ENCODE peak calls at places on chromosomes 7 and 10, in four cellular contexts. I, P, O and F are unnamed samples. For H3K4me1, the result is how much of the 10 kb centered on the place peaks cover.

GRCh38 chr10:72126184-72126871 is 38.0 kb upstream of the SPOCK2 start:
- DNase-seq in P (no peak), I (peak), O (peak), F (no peak)

GRCh38 chr7:41275255-41275654 is 427.6 kb downstream of the INHBA start:
- DNase-seq in P (no peak), I (no peak), O (no peak), F (no peak)

GRCh38 chr10:103448751-103449150 is 3.4 kb downstream of the CALHM2 start:
- DNase-seq in I (no peak), O (peak), P (peak), F (no peak)

GRCh38 chr10:20215547-20216152 is 399.4 kb downstream of the PLXDC2 start:
- DNase-seq in P (no peak), I (no peak), O (no peak), F (no peak)

GRCh38 chr10:33542747-33543505 is 208.5 kb upstream of the NRP1 start:
- DNase-seq in P (no peak), I (no peak), O (no peak), F (no peak)

GRCh38 chr7:117995850-117996650 is 122.8 kb upstream of the CTTNBP2 start:
- DNase-seq in I (no peak), P (no peak), O (no peak), F (no peak)

GRCh38 chr7:125025620-125026019 is 96.0 kb upstream of the POT1 start:
- DNase-seq in O (no peak), P (no peak), I (no peak), F (no peak)

GRCh38 chr7:117724898-117725297 is 148.3 kb downstream of the CTTNBP2 start:
- DNase-seq in O (no peak), P (no peak), I (no peak), F (no peak)

GRCh38 chr7:80827238-80827633 is 91.6 kb downstream of the SEMA3C start:
- DNase-seq in O (no peak), I (no peak), P (no peak), F (no peak)

GRCh38 chr7:103593691-103594090 is 147.7 kb upstream of the SLC26A5 start:
- DNase-seq in P (no peak), I (no peak), O (no peak), F (no peak)

GRCh38 chr7:56033671-56034432 is 17.4 kb downstream of the PSPH start:
- DNase-seq in I (peak), P (no peak), O (peak), F (peak)

GRCh38 chr10:111076191-111076681 is 593 bp upstream of the ADRA2A start:
- DNase-seq in O (peak), I (peak), P (no peak), F (peak)

GRCh38 chr10:329361-330099 is 194.3 kb downstream of the ZMYND11 start:
- DNase-seq in P (peak), I (peak), O (peak), F (peak)

GRCh38 chr10:43237128-43237527 is 29.7 kb downstream of the RASGEF1A start:
- DNase-seq in O (no peak), P (no peak), I (no peak), F (peak)

GRCh38 chr10:70958396-70958795 is 70.0 kb upstream of the PCBD1 start:
- DNase-seq in I (no peak), O (no peak), P (no peak), F (peak)

GRCh38 chr7:8172372-8173354 is 89.3 kb downstream of the ICA1 start:
- DNase-seq in I (no peak), P (no peak), O (no peak), F (no peak)

GRCh38 chr10:116670706-116671105 is 50.0 kb downstream of the PNLIPRP2 start:
- DNase-seq in P (peak), I (no peak), O (no peak), F (no peak)

GRCh38 chr7:3431306-3431705 is 130.3 kb downstream of the SDK1 start:
- DNase-seq in O (no peak), P (no peak), I (no peak), F (no peak)

GRCh38 chr7:123821320-123821719 is 23.6 kb upstream of the HYAL4 start:
- DNase-seq in I (no peak), P (no peak), O (no peak), F (no peak)

GRCh38 chr10:119235381-119235780 is 28.0 kb downstream of the GRK5 start:
- DNase-seq in P (no peak), I (no peak), O (no peak), F (no peak)

GRCh38 chr10:1147810-1148209 is 91.6 kb downstream of the WDR37 start:
- DNase-seq in O (no peak), I (no peak), P (no peak), F (no peak)

GRCh38 chr10:22252801-22253577 is 35.2 kb upstream of the EBLN1 start:
- DNase-seq in O (peak), I (no peak), P (no peak), F (peak)

GRCh38 chr10:802506-802905 is 113.0 kb upstream of the DIP2C start:
- DNase-seq in P (no peak), I (no peak), O (no peak), F (no peak)

GRCh38 chr7:77378584-77378983 is 37.6 kb downstream of the GSAP start:
- DNase-seq in I (no peak), O (no peak), P (no peak), F (no peak)

GRCh38 chr7:71801996-71802395 is 610.1 kb downstream of the CALN1 start:
- DNase-seq in O (no peak), I (no peak), P (no peak), F (no peak)

GRCh38 chr7:55733584-55733983 is 129.0 kb downstream of the SEPTIN14 start:
- DNase-seq in O (no peak), I (no peak), P (no peak), F (no peak)

GRCh38 chr7:89517815-89518214 is 636.5 kb upstream of the STEAP1 start:
- DNase-seq in P (no peak), O (no peak), I (no peak), F (no peak)

GRCh38 chr7:143367972-143368371 is 5.5 kb upstream of the FAM131B start:
- DNase-seq in I (no peak), O (peak), P (no peak), F (peak)

GRCh38 chr7:20330176-20330796 is 414 bp upstream of the ITGB8 start:
- DNase-seq in P (peak), I (peak), O (peak), F (peak)

DNA sequence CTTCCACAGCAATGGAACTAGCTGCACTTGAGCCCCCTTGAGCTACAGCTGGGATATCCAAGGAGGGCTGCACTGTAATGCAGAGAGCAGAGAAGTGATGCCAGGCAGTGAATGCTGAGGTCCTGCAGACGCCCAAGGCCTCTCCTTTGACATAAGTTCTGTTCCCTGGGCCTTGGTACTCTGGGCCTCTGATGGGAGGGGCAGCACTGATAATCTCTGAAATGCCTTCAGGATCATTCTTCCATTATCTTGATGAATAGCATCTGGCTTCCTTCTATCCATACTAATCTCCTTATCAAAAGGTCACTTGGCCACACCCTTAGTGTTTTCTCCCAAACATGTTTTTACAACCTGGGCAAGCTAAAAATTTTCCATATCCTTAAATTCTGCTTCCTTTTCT is 6.9 kb downstream of the GRB10 start:
- DNase-seq in I (no peak), O (no peak), P (no peak), F (no peak)
- H3K4me3 ChIP-seq in I (no peak), O (no peak), P (no peak), F (no peak)

GRCh38 chr7:19122018-19122588 is 4.7 kb upstream of the TWIST1 start:
- DNase-seq in I (peak), P (no peak), O (no peak), F (no peak)
- TF ChIP-seq CTCF in I (peak), P (peak), O (no peak), F (peak)

DNA sequence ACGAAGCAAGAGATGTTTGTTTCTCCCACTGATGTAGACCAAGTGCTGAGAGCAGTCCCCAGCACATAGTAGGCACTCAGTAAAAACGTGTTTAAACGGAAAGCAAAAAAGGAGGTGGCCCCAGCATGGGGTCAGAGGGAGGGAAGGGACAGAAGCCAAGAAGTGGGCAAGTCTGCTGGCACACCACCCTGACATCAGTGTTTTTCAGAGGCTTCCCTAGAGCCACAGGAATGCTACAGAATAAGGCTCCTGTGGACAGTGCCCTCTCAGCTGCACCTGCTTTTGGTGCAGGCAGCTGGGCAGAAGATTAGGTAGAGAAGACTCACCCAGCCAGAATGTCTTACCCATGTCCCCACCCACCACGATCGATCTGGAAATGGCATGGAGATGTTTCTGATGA is 8.3 kb upstream of the ANKRD1 start:
- DNase-seq in I (no peak), P (no peak), O (no peak), F (no peak)
- H3K4me1 ChIP-seq in I (under half), P (under half), O (under half), F (under half)

GRCh38 chr10:75234017-75234682 is 1.6 kb downstream of the COMTD1 start:
- DNase-seq in I (peak), P (peak), O (peak), F (peak)

GRCh38 chr10:75230600-75231038 is 5.1 kb downstream of the COMTD1 start:
- DNase-seq in P (peak), I (peak), O (peak), F (peak)

GRCh38 chr10:75233444-75234016 is 2.2 kb downstream of the COMTD1 start:
- DNase-seq in I (no peak), O (no peak), P (no peak), F (no peak)

GRCh38 chr10:75229961-75230360 is 5.8 kb downstream of the COMTD1 start:
- DNase-seq in P (no peak), O (no peak), I (no peak), F (no peak)

GRCh38 chr10:75231672-75232581 is 3.8 kb downstream of the COMTD1 start:
- DNase-seq in O (no peak), P (no peak), I (no peak), F (no peak)
- H3K4me3 ChIP-seq in O (no peak), P (no peak), I (no peak), F (no peak)

GRCh38 chr7:73610105-73610504 is 14.2 kb downstream of the MLXIPL start:
- DNase-seq in P (no peak), I (no peak), O (no peak), F (peak)

GRCh38 chr7:73611017-73611555 is 13.2 kb downstream of the MLXIPL start:
- DNase-seq in P (no peak), O (no peak), I (no peak), F (peak)

GRCh38 chr7:73615886-73616285 is 8.4 kb downstream of the MLXIPL start:
- DNase-seq in P (no peak), I (no peak), O (no peak), F (no peak)

GRCh38 chr7:73613954-73614735 is 10.2 kb downstream of the MLXIPL start:
- DNase-seq in I (no peak), P (no peak), O (no peak), F (no peak)

DNA sequence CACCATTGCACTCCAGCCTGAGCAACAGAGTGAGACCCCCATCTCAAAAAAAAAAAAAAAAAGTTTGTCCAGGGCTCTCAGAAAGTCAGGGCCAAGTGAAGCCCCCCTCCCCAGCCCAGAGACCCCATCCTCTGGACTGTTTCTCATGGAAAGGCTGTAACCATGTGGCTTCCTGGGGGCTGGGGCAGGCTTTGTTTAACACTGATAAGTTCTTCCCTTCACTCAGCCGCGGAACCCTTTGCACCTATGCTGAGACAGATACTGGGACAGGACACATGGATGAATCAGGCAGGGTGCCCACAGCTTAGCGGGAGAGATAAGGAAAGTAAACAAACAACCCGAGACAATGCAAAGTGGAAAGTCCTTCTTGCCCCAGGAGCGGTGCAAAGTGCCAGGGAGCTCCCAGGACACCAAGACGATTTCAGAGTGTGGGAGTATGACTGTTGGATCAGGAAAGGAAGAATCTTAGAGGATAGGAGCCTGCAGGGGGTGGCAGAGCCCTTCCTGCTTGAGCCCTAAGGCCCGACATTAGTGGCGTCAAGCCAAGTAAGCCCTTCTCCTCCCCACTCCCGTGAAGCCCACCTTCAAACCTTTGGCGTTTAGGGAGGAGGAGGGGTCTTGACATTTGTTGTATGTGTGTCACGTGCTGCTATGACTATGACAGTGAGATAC is 11.6 kb downstream of the MLXIPL start:
- DNase-seq in I (peak), P (no peak), O (peak), F (peak)
- TF ChIP-seq CTCF in I (peak), P (no peak), O (no peak), F (peak)

GRCh38 chr10:11246752-11247467 is 229.2 kb downstream of the CELF2 start:
- DNase-seq in O (no peak), P (no peak), I (no peak), F (no peak)
- H3K4me1 ChIP-seq in O (under half), P (under half), I (under half), F (under half)

GRCh38 chr7:5552123-5552522 is 128.5 kb upstream of the TNRC18 start:
- DNase-seq in P (no peak), I (no peak), O (no peak), F (no peak)

GRCh38 chr7:5557920-5558401 is 134.3 kb upstream of the TNRC18 start:
- DNase-seq in O (peak), P (peak), I (no peak), F (peak)

GRCh38 chr7:5550831-5551230 is 127.2 kb upstream of the TNRC18 start:
- DNase-seq in O (no peak), I (no peak), P (no peak), F (no peak)

GRCh38 chr7:5553298-5553877 is 129.8 kb upstream of the TNRC18 start:
- DNase-seq in I (no peak), O (no peak), P (no peak), F (no peak)

GRCh38 chr7:5554287-5554785 is 130.7 kb upstream of the TNRC18 start:
- DNase-seq in I (no peak), P (no peak), O (no peak), F (no peak)
- H3K4me3 ChIP-seq in I (peak), P (peak), O (no peak), F (peak)